ENCODE peak calls at places on chromosomes 3 and 15, in ten cellular contexts. D is AG09319; B is Right ventricle myocardium superior; R is T-helper 2 cell; G is activated naive CD4-positive, alpha-beta T cell treated with anti-CD3 and anti-CD28 coated beads for 36 hours; H is SHP77; A is Panc1; W is colonic mucosa; T is mucosa of gallbladder; K is RWPE2. Z is an unnamed sample.

GRCh38 chr3:27253831-27254230 is 115.4 kb downstream of the NEK10 start:
- DNase-seq in T (peak), K (no peak), D (peak), B (peak), W (peak), R (no peak), A (no peak), H (no peak), G (peak), Z (no peak)

GRCh38 chr3:107846282-107846852 is 244.5 kb downstream of the CD47 start:
- DNase-seq in B (peak), R (no peak), G (peak), A (peak), K (no peak), T (peak), W (peak), D (peak), H (peak), Z (no peak)

GRCh38 chr15:57727031-57727430 is 20.5 kb downstream of the POLR2M start:
- DNase-seq in K (peak), W (no peak), H (no peak), G (no peak), B (no peak), R (no peak), T (no peak), A (no peak), D (no peak), Z (no peak)

GRCh38 chr15:29070471-29071192 is 184.9 kb downstream of the APBA2 start:
- DNase-seq in A (no peak), W (no peak), T (no peak), R (no peak), K (no peak), B (no peak), G (no peak), H (no peak), D (no peak), Z (no peak)

GRCh38 chr3:75380276-75380771 is 283.8 kb upstream of the FRG2C start:
- DNase-seq in T (no peak), B (no peak), H (no peak), D (no peak), R (no peak), K (no peak), W (no peak), G (no peak), A (no peak), Z (no peak)

GRCh38 chr3:67647390-67647878 is 7.0 kb downstream of the SUCLG2 start:
- DNase-seq in A (peak), T (peak), W (peak), R (no peak), B (no peak), D (peak), H (no peak), K (peak), G (no peak), Z (no peak)

GRCh38 chr3:58487140-58487886 is 4.6 kb upstream of the KCTD6 start:
- DNase-seq in W (no peak), H (no peak), G (no peak), A (no peak), T (peak), D (no peak), K (no peak), B (no peak), R (no peak), Z (no peak)

GRCh38 chr15:43514241-43515057 is 3.0 kb upstream of the MAP1A start:
- DNase-seq in G (no peak), A (no peak), R (peak), B (peak), T (no peak), W (peak), D (no peak), K (no peak), H (peak), Z (no peak)

GRCh38 chr3:60290093-60290492 is 961.2 kb downstream of the FHIT start:
- DNase-seq in G (no peak), T (no peak), A (no peak), W (no peak), B (no peak), D (no peak), R (no peak), K (no peak), H (no peak), Z (no peak)

GRCh38 chr15:56913241-56913640 is 5.2 kb upstream of the TCF12 start:
- DNase-seq in T (no peak), D (no peak), H (no peak), B (no peak), G (no peak), R (no peak), K (no peak), W (no peak), A (no peak), Z (no peak)

Z was measured in activated B cell treated with CpG ODN at 0.5 μM for 24 hours.